ENCODE peak calls at places on chromosome 12, in four cellular contexts. D is CD4-positive, alpha-beta T cell; F is brain microvascular endothelial cell; T is endothelial cell. W is an unnamed sample.

GRCh38 chr12:110183386-110183785 is 59.2 kb downstream of the IFT81 start:
- DNase-seq in F (no peak), D (no peak), T (no peak), W (no peak)

GRCh38 chr12:76586764-76587395 is 27.3 kb upstream of the OSBPL8 start:
- DNase-seq in F (peak; percentile 67), T (peak; percentile 16), D (peak; percentile 4), W (no peak)

GRCh38 chr12:98422809-98423208 is 92.6 kb upstream of the TMPO start:
- DNase-seq in T (peak; percentile 53), F (no peak), D (no peak), W (no peak)

GRCh38 chr12:130863298-130863697 is 8.6 kb upstream of the RAN start:
- DNase-seq in F (no peak), T (no peak), D (no peak), W (no peak)

GRCh38 chr12:68435816-68436215 is 103.7 kb upstream of the MDM1 start:
- DNase-seq in T (no peak), F (no peak), D (no peak), W (no peak)

GRCh38 chr12:68036642-68037041 is 47.4 kb downstream of the IFNG-AS1 start:
- DNase-seq in D (no peak), F (no peak), T (no peak), W (no peak)

GRCh38 chr12:32444895-32445294 is 45.5 kb downstream of the FGD4 start:
- DNase-seq in T (no peak), D (no peak), F (peak; percentile 80), W (no peak)

GRCh38 chr12:131452444-131452860 is 258.4 kb upstream of the SFSWAP start:
- DNase-seq in T (peak; percentile 61), F (no peak), D (no peak), W (no peak)

GRCh38 chr12:27096420-27096819 is 14.0 kb upstream of the C12orf71 start:
- DNase-seq in F (no peak), D (no peak), T (no peak), W (no peak)

GRCh38 chr12:93908846-93909592 is 231.8 kb downstream of the CRADD start:
- DNase-seq in D (no peak), F (peak; percentile 16), T (no peak), W (no peak)

GRCh38 chr12:77777274-77777673 is 53.4 kb upstream of the NAV3 start:
- DNase-seq in D (no peak), T (no peak), F (no peak), W (no peak)

GRCh38 chr12:83997425-83997824 is 915.2 kb downstream of the SLC6A15 start:
- DNase-seq in D (no peak), T (no peak), F (no peak), W (no peak)

GRCh38 chr12:24268663-24269186 is 319.3 kb upstream of the SOX5 start:
- DNase-seq in T (no peak), F (no peak), D (no peak), W (no peak)

GRCh38 chr12:694734-695503 is 31.7 kb upstream of the NINJ2 start:
- DNase-seq in D (no peak), T (no peak), F (no peak), W (no peak)

GRCh38 chr12:113135178-113136127 is at the start of gene RASAL1:
- DNase-seq in T (peak; percentile 54), D (peak; percentile 64), F (no peak), W (peak; percentile 59)

GRCh38 chr12:94322346-94322745 is 137.3 kb downstream of the CEP83 start:
- DNase-seq in F (no peak), T (no peak), D (no peak), W (no peak)

GRCh38 chr12:86724716-86725115 is 468.5 kb upstream of the MGAT4C start:
- DNase-seq in F (peak; percentile 53), D (no peak), T (no peak), W (no peak)

GRCh38 chr12:54383041-54383609 is 1.4 kb downstream of the ZNF385A start:
- DNase-seq in T (no peak), F (peak; percentile 89), D (no peak), W (no peak)

GRCh38 chr12:116532986-116533342 is 26.2 kb upstream of the MAP1LC3B2 start:
- DNase-seq in D (no peak), F (no peak), T (no peak), W (no peak)

GRCh38 chr12:2244013-2244861 is 191.4 kb downstream of the CACNA1C start:
- DNase-seq in D (no peak), T (no peak), F (peak; percentile 92), W (no peak)

GRCh38 chr12:56115329-56115728 is 1.1 kb upstream of the RPL41 start:
- DNase-seq in D (no peak), T (no peak), F (peak; percentile 34), W (no peak)

GRCh38 chr12:52976574-52977071 is 27.7 kb downstream of the KRT18 start:
- DNase-seq in D (no peak), F (peak; percentile 13), T (no peak), W (no peak)
- TF ChIP-seq CTCF in D (no peak), F (no peak), T (no peak), W (no peak)

GRCh38 chr12:51372021-51372420 is 19.2 kb downstream of the GALNT6 start:
- DNase-seq in T (no peak), D (no peak), F (no peak), W (no peak)
- TF ChIP-seq CTCF in T (no peak), D (no peak), F (no peak), W (no peak)

GRCh38 chr12:20798561-20798960 is 11.9 kb upstream of the SLCO1B3 start:
- DNase-seq in D (no peak), F (peak; percentile 31), T (no peak), W (no peak)
- TF ChIP-seq CTCF in D (no peak), F (no peak), T (peak; percentile 19), W (peak; percentile 25)

GRCh38 chr12:28110329-28110728 is 79.9 kb upstream of the CCDC91 start:
- DNase-seq in T (no peak), F (no peak), D (no peak), W (no peak)
- TF ChIP-seq CTCF in T (no peak), F (no peak), D (no peak), W (no peak)

GRCh38 chr12:123983822-123984485 is 10.9 kb downstream of the ZNF664 start:
- DNase-seq in T (peak; percentile 19), D (peak; percentile 34), F (peak; percentile 40), W (peak; percentile 42)
- TF ChIP-seq CTCF in T (no peak), D (peak; percentile 84), F (peak; percentile 84), W (no peak)

DNA sequence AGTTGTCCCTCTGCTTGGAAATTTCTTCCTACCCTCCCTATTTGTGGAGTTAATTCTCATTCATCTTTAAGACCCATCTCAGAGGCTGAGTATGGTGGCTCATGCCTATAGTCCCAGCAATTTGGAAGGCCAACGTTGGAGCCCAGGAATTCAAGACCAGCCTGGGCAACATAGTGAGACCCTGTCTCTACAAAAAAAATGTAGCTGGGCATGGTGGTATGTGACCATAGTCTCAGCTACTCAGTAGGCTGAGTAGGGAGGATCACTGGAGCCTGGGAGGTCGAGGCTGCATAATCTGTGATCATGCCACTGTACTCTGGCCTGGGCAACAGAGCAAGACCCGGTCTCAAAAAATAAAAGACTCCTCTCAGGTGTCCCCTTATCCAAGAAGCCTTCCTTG is 125.1 kb downstream of the SUDS3 start:
- DNase-seq in D (no peak), F (no peak), T (no peak), W (no peak)
- TF ChIP-seq CTCF in D (no peak), F (no peak), T (no peak), W (no peak)